ENCODE peak calls at places on chromosomes 16 and 17, in four cellular contexts. T is breast epithelium, G is Panc1, X is stomach. Y is an unnamed sample.

GRCh38 chr16:49181812-49182211 is 99.8 kb downstream of the CBLN1 start:
- DNase-seq in X (no peak), T (no peak), G (no peak), Y (no peak)

GRCh38 chr17:17783825-17784598 is 52.8 kb downstream of the SREBF1 start:
- DNase-seq in G (no peak), X (peak; percentile 61), T (no peak), Y (no peak)

GRCh38 chr17:63282455-63282854 is 163.7 kb downstream of the CYB561 start:
- DNase-seq in X (no peak), T (no peak), G (no peak), Y (no peak)

GRCh38 chr17:41060052-41060604 is at the start of gene KRTAP2-3:
- DNase-seq in T (no peak), G (peak; percentile 45), X (no peak), Y (no peak)

GRCh38 chr17:36722121-36722902 is 120.9 kb downstream of the MRM1 start:
- DNase-seq in G (no peak), X (peak; percentile 54), T (no peak), Y (no peak)

GRCh38 chr17:74114881-74115470 is 88.5 kb upstream of the RPL38 start:
- DNase-seq in T (no peak), X (no peak), G (no peak), Y (no peak)

GRCh38 chr16:705748-706188 is at the start of gene FBXL16:
- DNase-seq in G (no peak), T (no peak), X (no peak), Y (no peak)

GRCh38 chr17:15456972-15457722 is 10.3 kb downstream of the CDRT4 start:
- DNase-seq in X (no peak), T (peak; percentile 87), G (no peak), Y (no peak)

GRCh38 chr17:37476431-37477130 is 13.1 kb upstream of the DUSP14 start:
- DNase-seq in T (peak; percentile 90), X (no peak), G (no peak), Y (no peak)

GRCh38 chr16:83725313-83725712 is 82.5 kb upstream of the HSBP1 start:
- DNase-seq in G (no peak), T (no peak), X (no peak), Y (no peak)

GRCh38 chr17:50627782-50628601 is 6.7 kb upstream of the ABCC3 start:
- DNase-seq in T (no peak), X (peak; percentile 42), G (no peak), Y (no peak)

GRCh38 chr17:50569592-50569991 is 9.1 kb downstream of the CACNA1G start:
- DNase-seq in X (no peak), G (no peak), T (no peak), Y (no peak)

GRCh38 chr16:19783847-19784736 is 66.0 kb downstream of the IQCK start:
- DNase-seq in G (no peak), T (no peak), X (no peak), Y (no peak)

GRCh38 chr16:56864910-56865309 is at the start of gene SLC12A3:
- DNase-seq in X (no peak), T (no peak), G (no peak), Y (no peak)

GRCh38 chr17:12510535-12510934 is 155.2 kb upstream of the MYOCD start:
- DNase-seq in X (no peak), T (no peak), G (no peak), Y (no peak)

GRCh38 chr16:80936410-80936809 is 70.3 kb downstream of the CMC2 start:
- DNase-seq in T (no peak), G (no peak), X (no peak), Y (peak; percentile 54)

GRCh38 chr17:27504188-27504995 is 48.1 kb downstream of the KSR1 start:
- DNase-seq in T (no peak), X (no peak), G (no peak), Y (no peak)

GRCh38 chr17:55693244-55694216 is 29.1 kb downstream of the TMEM100 start:
- DNase-seq in G (no peak), T (no peak), X (peak; percentile 29), Y (no peak)

GRCh38 chr16:56301391-56301850 is 110.1 kb downstream of the GNAO1 start:
- DNase-seq in X (no peak), G (no peak), T (no peak), Y (no peak)

GRCh38 chr17:75755990-75756389 is 9.0 kb downstream of the GALK1 start:
- DNase-seq in X (no peak), T (no peak), G (no peak), Y (no peak)

GRCh38 chr17:75753193-75753513 is 11.8 kb downstream of the GALK1 start:
- DNase-seq in T (no peak), G (no peak), X (no peak), Y (no peak)

GRCh38 chr17:75755205-75755901 is 9.6 kb downstream of the GALK1 start:
- DNase-seq in T (no peak), X (no peak), G (no peak), Y (no peak)

GRCh38 chr17:75753514-75754377 is 11.2 kb downstream of the GALK1 start:
- DNase-seq in G (no peak), T (no peak), X (peak; percentile 51), Y (no peak)

GRCh38 chr17:75754378-75755204 is 10.4 kb downstream of the GALK1 start:
- DNase-seq in T (no peak), X (no peak), G (no peak), Y (no peak)
- TF ChIP-seq POLR2AphosphoS5 in T (no peak), X (no peak), G (no peak), Y (no peak)

GRCh38 chr17:66952031-66952524 is 12.4 kb upstream of the CACNG4 start:
- DNase-seq in T (peak; percentile 96), X (peak; percentile 71), G (peak; percentile 67), Y (no peak)
- H3K27me3 ChIP-seq in T (no peaks in the 10 kb centered on the region), X (peaks cover 17% of the 10 kb centered on the region), G (no peaks in the 10 kb centered on the region), Y (no peaks in the 10 kb centered on the region)

GRCh38 chr17:29722411-29723198 is 99.9 kb upstream of the CORO6 start:
- DNase-seq in T (peak; percentile 26), G (no peak), X (no peak), Y (no peak)

GRCh38 chr17:29731589-29731929 is 108.8 kb upstream of the CORO6 start:
- DNase-seq in X (no peak), G (no peak), T (no peak), Y (no peak)

GRCh38 chr17:29728490-29728889 is 105.8 kb upstream of the CORO6 start:
- DNase-seq in X (no peak), T (no peak), G (no peak), Y (no peak)

GRCh38 chr17:29723283-29724047 is 100.8 kb upstream of the CORO6 start:
- DNase-seq in G (no peak), X (no peak), T (no peak), Y (no peak)

DNA sequence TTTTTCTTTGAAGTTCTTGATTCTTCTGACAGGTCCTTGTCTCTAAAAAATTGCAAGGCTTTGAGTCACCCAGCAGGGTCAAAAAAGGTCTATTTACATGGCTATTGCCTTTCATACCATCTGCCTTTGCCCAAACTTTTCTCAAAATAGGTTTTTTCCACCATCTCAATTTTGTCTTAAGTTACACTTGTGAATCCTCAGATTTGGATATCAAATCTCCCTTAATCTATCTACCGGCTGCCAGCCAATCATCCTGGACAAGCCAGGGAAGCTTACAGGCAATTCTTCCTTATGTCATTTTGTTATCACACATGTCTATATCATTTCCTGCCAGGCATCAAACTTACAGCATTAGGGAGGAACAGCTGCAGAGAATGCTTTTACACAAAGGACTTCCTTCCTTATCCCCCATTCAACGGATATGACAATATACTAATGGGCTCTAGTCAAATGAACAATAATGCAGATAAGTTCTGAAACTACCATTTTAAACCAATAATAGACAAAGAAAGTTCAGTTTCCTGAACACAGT is 104.1 kb upstream of the CORO6 start:
- DNase-seq in G (no peak), X (no peak), T (no peak), Y (no peak)
- TF ChIP-seq POLR2AphosphoS5 in G (no peak), X (no peak), T (no peak), Y (no peak)

GRCh38 chr16:3182608-3183444 is 5.2 kb upstream of the OR1F1 start:
- DNase-seq in G (no peak), X (peak; percentile 37), T (no peak), Y (no peak)

GRCh38 chr16:3175157-3176153 is 12.5 kb upstream of the OR1F1 start:
- DNase-seq in T (no peak), X (no peak), G (no peak), Y (no peak)

GRCh38 chr16:3183445-3184139 is 4.4 kb upstream of the OR1F1 start:
- DNase-seq in G (no peak), X (no peak), T (no peak), Y (no peak)

GRCh38 chr16:3180445-3180878 is 7.5 kb upstream of the OR1F1 start:
- DNase-seq in X (no peak), T (no peak), G (no peak), Y (no peak)

DNA sequence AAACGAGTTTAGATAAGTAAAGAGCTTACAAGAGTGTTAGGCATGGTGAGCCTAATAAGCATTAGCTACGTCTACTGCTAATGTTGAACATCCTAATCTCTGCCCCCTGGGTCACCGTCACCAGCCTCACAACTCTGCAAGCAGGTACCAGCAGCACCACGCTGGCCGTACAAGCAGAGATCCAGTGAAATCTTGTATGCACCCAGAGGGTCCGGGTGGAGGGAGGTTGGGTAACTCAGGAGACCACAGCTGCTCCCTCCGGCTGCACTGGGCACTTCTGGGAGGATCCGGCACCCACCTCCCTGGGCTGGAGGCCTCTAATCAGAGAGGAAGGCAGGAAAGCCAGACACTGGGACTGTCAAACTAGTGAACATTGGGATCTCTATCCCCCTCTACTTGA is 8.4 kb upstream of the OR1F1 start:
- DNase-seq in T (no peak), X (no peak), G (no peak), Y (no peak)
- H3K27me3 ChIP-seq in T (peaks cover 6% of the 10 kb centered on the region), X (peaks cover 100% of the 10 kb centered on the region), G (no peaks in the 10 kb centered on the region), Y (peaks cover 17% of the 10 kb centered on the region)

GRCh38 chr16:70698901-70699300 is 13.0 kb upstream of the MTSS2 start:
- DNase-seq in T (no peak), X (no peak), G (no peak), Y (no peak)

GRCh38 chr16:70696368-70696767 is 10.5 kb upstream of the MTSS2 start:
- DNase-seq in T (no peak), G (no peak), X (no peak), Y (no peak)

GRCh38 chr16:70697601-70698170 is 11.8 kb upstream of the MTSS2 start:
- DNase-seq in G (no peak), X (no peak), T (no peak), Y (no peak)

GRCh38 chr16:70695351-70696070 is 9.7 kb upstream of the MTSS2 start:
- DNase-seq in X (peak; percentile 73), G (no peak), T (no peak), Y (no peak)

GRCh38 chr16:70696952-70697600 is 11.2 kb upstream of the MTSS2 start:
- DNase-seq in G (no peak), T (peak; percentile 90), X (peak; percentile 64), Y (no peak)
- TF ChIP-seq POLR2AphosphoS5 in G (no peak), T (no peak), X (no peak), Y (peak; percentile 54)

GRCh38 chr17:61461586-61461966 is 9.4 kb downstream of the TBX4 start:
- DNase-seq in T (no peak), X (no peak), G (no peak), Y (no peak)
- H3K27me3 ChIP-seq in T (no peaks in the 10 kb centered on the region), X (peaks cover 88% of the 10 kb centered on the region), G (no peaks in the 10 kb centered on the region), Y (peaks cover 11% of the 10 kb centered on the region)

DNA sequence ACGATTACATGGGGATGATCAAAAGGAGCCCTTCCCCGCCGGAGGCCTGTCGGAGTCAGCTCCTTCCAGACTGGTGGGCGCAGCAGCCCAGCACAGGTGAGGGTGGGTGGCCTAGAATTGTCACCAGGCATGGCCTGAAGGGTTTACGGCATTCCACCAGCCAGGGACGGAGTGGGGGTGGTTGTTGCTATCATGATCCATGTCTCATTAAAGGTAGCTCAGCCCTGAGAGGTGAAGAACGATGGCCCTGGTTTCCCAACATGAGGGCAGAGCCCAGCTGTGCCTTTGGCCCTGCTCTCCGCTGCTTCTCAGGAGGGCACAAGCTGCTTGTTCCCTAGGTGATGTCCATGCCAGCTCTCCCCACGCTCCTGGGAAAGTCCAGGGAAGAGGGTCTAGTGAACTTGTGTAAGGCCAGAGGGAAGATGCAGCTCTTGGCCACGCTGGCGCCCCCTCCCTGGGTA is 14.2 kb downstream of the IRF8 start:
- DNase-seq in X (no peak), G (no peak), T (no peak), Y (no peak)
- TF ChIP-seq POLR2AphosphoS5 in X (no peak), G (no peak), T (no peak), Y (no peak)